ENCODE peak calls at places on chromosomes 3 and 15, in nine cellular contexts. I is HCT116, H is GM20000, C is AG10803, P is astrocyte of the spinal cord, M is psoas muscle, O is stomach, L is HFFc6, J is AG09309. G is an unnamed sample.

GRCh38 chr3:171088984-171089754 is 62.6 kb upstream of the SLC2A2 start:
- DNase-seq in O (no peak), C (peak), H (no peak), L (peak), J (peak), I (peak), M (no peak), P (peak), G (no peak)

GRCh38 chr3:159128628-159129027 is 326.8 kb downstream of the MFSD1 start:
- DNase-seq in O (no peak), I (peak), C (peak), P (peak), L (no peak), J (peak), H (no peak), M (no peak), G (peak)

GRCh38 chr15:73965730-73966103 is 26.4 kb downstream of the STOML1 start:
- DNase-seq in J (no peak), I (no peak), O (no peak), C (peak), L (peak), P (peak), M (no peak), H (peak), G (no peak)

GRCh38 chr15:36529296-36530011 is 50.0 kb upstream of the CDIN1 start:
- DNase-seq in P (no peak), O (no peak), J (no peak), L (no peak), H (peak), M (no peak), I (no peak), C (peak), G (no peak)

GRCh38 chr15:70004826-70005225 is 92.9 kb downstream of the TLE3 start:
- DNase-seq in O (no peak), J (no peak), L (no peak), I (no peak), C (no peak), M (no peak), P (no peak), H (no peak), G (no peak)

GRCh38 chr3:185656321-185656840 is 70.3 kb downstream of the SENP2 start:
- DNase-seq in P (peak), J (peak), H (no peak), I (no peak), M (no peak), C (peak), O (no peak), L (peak), G (no peak)

GRCh38 chr3:141237701-141238521 is 6.3 kb downstream of the PXYLP1 start:
- DNase-seq in J (no peak), C (no peak), I (no peak), H (no peak), O (peak), M (peak), L (no peak), P (peak), G (no peak)

GRCh38 chr3:71087109-71088018 is 496.2 kb downstream of the FOXP1 start:
- DNase-seq in O (no peak), L (no peak), C (peak), M (no peak), H (peak), I (no peak), J (no peak), P (peak), G (no peak)

GRCh38 chr3:152355744-152356665 is 87.3 kb downstream of the MBNL1 start:
- DNase-seq in L (no peak), O (no peak), M (peak), J (no peak), H (no peak), I (no peak), C (peak), P (no peak), G (no peak)

GRCh38 chr3:55490194-55490913 is 3.2 kb upstream of the WNT5A start:
- DNase-seq in O (no peak), J (no peak), I (no peak), C (no peak), P (peak), H (no peak), M (no peak), L (no peak), G (no peak)

GRCh38 chr3:138469869-138470268 is 35.5 kb downstream of the ESYT3 start:
- DNase-seq in M (no peak), C (no peak), P (no peak), H (no peak), O (no peak), L (no peak), J (no peak), I (no peak), G (no peak)

GRCh38 chr3:190172751-190173150 is 52.1 kb upstream of the P3H2 start:
- DNase-seq in I (no peak), M (no peak), C (peak), H (no peak), L (peak), P (no peak), O (no peak), J (no peak), G (no peak)

GRCh38 chr3:139202226-139202958 is 141.4 kb upstream of the MRPS22 start:
- DNase-seq in P (no peak), O (no peak), C (no peak), M (no peak), H (peak), I (peak), J (no peak), L (no peak), G (peak)

GRCh38 chr15:96736384-96736783 is 405.9 kb downstream of the NR2F2 start:
- DNase-seq in O (no peak), M (no peak), H (no peak), L (no peak), J (no peak), C (no peak), P (no peak), I (no peak), G (no peak)

GRCh38 chr3:173761161-173761560 is 363.6 kb downstream of the NLGN1 start:
- DNase-seq in J (no peak), L (no peak), C (no peak), H (no peak), P (no peak), M (no peak), I (no peak), O (no peak), G (no peak)

DNA sequence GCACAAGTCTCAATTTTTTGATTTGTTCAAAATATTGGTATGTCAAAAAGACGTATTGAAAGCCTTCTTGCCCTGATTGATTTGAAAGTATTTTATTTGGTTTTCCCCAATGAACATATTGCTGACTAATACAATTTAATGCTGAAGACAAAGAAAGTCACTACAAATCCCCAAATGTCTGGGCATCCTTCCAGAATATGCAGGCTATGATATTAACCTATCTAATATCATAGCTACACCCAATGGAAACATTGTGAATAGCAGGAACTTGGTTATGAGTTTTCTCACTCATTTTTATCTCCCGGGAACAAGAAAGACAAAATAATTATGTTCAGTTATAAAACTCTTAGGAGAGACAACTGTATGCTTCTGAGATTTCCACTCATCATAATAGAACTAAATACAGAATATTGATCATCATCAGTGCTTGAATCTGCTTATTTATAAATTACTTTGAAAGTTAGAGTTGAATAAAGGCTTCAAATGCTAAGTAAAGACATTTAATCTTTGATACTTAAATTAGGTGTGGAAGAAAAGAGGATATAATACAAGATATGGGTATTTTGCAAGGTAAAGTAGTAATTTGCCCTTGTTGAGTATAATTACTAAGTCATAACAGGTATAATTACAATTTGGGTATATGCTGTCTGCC is 483.9 kb downstream of the RBMS3 start:
- DNase-seq in J (peak), C (peak), P (peak), O (no peak), I (peak), L (peak), H (no peak), M (no peak), G (peak)
- TF ChIP-seq CTCF in J (peak), C (peak), P (peak), O (peak), I (peak), L (peak), H (no peak), M (peak), G (no peak)

GRCh38 chr3:103796068-103796467 is 1361.3 kb downstream of the ZPLD1 start:
- DNase-seq in C (no peak), I (no peak), P (no peak), L (no peak), H (no peak), J (no peak), M (no peak), O (no peak), G (no peak)

GRCh38 chr3:103791786-103792515 is 1357.1 kb downstream of the ZPLD1 start:
- DNase-seq in L (no peak), J (no peak), P (no peak), O (no peak), C (no peak), I (no peak), M (no peak), H (no peak), G (no peak)

DNA sequence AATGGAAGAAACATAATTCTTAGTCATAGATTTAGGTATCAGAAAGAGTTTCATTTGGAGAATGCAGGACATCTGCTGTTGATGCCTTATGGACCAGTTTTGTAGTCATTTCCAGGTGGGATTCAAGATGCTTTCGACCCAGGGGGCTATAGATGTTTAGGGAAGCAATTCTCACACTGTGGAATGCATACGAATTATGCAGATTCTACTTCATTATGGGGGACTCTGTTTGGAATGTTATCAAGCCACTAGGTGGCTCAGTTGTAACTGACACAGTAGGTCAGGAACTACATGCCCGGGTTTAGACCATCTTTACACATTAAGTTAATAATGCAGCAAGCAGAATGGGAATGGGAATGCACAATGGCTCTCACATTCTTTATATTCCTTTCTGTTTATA is 1359.8 kb downstream of the ZPLD1 start:
- DNase-seq in L (no peak), M (no peak), I (no peak), H (peak), J (no peak), O (no peak), P (no peak), C (no peak), G (peak)
- TF ChIP-seq CTCF in L (no peak), M (no peak), I (peak), H (no peak), J (no peak), O (no peak), P (peak), C (no peak), G (no peak)

GRCh38 chr3:22091329-22091728 is 340.3 kb upstream of the ZNF385D start:
- DNase-seq in C (no peak), I (no peak), O (no peak), H (no peak), P (no peak), L (no peak), M (no peak), J (no peak), G (no peak)

GRCh38 chr3:22089284-22089683 is 338.3 kb upstream of the ZNF385D start:
- DNase-seq in L (no peak), C (no peak), P (peak), O (no peak), I (no peak), J (no peak), M (no peak), H (peak), G (peak)
- TF ChIP-seq CTCF in L (peak), C (peak), P (peak), O (no peak), I (peak), J (peak), M (peak), H (peak), G (peak)

DNA sequence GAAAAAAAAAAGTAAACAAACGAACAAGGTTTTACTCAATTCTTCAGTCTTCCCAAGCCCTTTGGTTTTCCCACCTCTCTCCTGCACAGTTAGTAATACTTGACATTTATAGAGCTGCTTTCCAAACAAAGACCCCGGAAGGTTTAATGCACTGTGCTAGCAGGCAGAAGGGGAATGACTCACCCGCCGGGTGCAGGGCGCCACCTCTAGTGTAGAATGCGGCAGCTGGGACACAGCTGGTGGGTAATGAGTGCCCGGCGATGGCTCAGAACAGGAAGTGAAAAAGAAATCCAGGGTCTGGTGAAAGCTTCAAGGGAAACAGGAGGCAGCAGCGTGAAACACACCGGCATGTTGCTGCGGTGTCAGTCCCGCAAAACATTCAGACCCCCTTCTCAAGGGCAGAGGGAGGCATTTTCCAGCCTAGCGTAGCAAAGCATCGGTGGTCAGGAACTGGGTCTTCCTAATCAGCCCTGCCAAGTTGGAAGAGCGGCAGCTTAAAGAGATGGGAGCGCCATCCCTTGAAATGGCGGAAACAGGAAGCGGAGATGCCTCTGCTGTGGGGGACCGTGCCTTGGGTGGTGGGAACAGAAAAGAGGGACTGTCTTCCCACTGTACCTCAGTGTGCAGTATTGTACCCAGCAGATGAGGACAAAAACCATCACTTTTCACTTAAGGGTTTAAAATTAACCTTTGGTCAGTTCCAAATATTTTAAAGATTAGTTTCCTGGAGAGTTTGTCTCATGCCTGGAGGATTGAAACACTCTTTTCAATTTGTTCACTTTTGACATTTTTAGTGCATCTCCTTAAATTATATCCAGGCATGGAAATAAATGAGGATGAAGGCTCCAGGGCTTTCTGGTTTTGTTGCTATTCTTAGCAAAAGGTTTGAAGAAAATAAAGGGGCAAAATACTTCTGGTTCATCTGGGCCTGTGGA is 160.8 kb upstream of the MCTP2 start:
- DNase-seq in P (peak), H (no peak), C (peak), J (no peak), L (peak), M (no peak), O (peak), I (no peak), G (no peak)
- TF ChIP-seq CTCF in P (peak), H (no peak), C (no peak), J (no peak), L (peak), M (no peak), O (no peak), I (no peak), G (no peak)